ENCODE peak calls at places on chromosome 18, in five cellular contexts. R is progenitor cell of endocrine pancreas, G is Right ventricle myocardium superior, F is posterior vena cava, O is GM23248. K is an unnamed sample.

GRCh38 chr18:6997802-6998201 is 119.8 kb downstream of the LAMA1 start:
- DNase-seq in R (no peak), G (no peak), F (no peak), O (peak), K (no peak)

GRCh38 chr18:61953161-61953560 is 60.4 kb upstream of the RNF152 start:
- DNase-seq in R (no peak), G (no peak), F (no peak), O (no peak), K (no peak)

GRCh38 chr18:34709104-34709503 is 994 bp upstream of the DTNA start:
- DNase-seq in R (no peak), G (no peak), F (no peak), O (peak), K (peak)

GRCh38 chr18:13915391-13915790 is at the start of gene MC2R:
- DNase-seq in R (no peak), G (no peak), F (no peak), O (no peak), K (no peak)

GRCh38 chr18:58135170-58135569 is 91.1 kb downstream of the NEDD4L start:
- DNase-seq in R (no peak), G (no peak), F (no peak), O (peak), K (no peak)

GRCh38 chr18:5464241-5464640 is 79.6 kb downstream of the EPB41L3 start:
- DNase-seq in R (no peak), G (no peak), F (no peak), O (peak), K (no peak)

GRCh38 chr18:8816805-8817204 is 111.4 kb downstream of the MTCL1 start:
- DNase-seq in R (no peak), G (no peak), F (no peak), O (peak), K (no peak)

GRCh38 chr18:10386956-10387355 is 67.5 kb upstream of the APCDD1 start:
- DNase-seq in R (no peak), G (no peak), F (no peak), O (no peak), K (no peak)

GRCh38 chr18:48036191-48036590 is 105.7 kb upstream of the SMAD2 start:
- DNase-seq in R (no peak), G (no peak), F (no peak), O (peak), K (peak)

GRCh38 chr18:49846718-49847470 is 33.6 kb upstream of the ACAA2 start:
- DNase-seq in R (no peak), G (no peak), F (peak), O (no peak), K (no peak)

GRCh38 chr18:9943311-9943710 is 29.5 kb downstream of the VAPA start:
- DNase-seq in R (no peak), G (no peak), F (no peak), O (no peak), K (no peak)

GRCh38 chr18:73199151-73199550 is 331.4 kb upstream of the NETO1 start:
- DNase-seq in R (no peak), G (no peak), F (no peak), O (peak), K (no peak)

GRCh38 chr18:12079504-12080237 is 14.0 kb upstream of the ANKRD62 start:
- DNase-seq in R (no peak), G (no peak), F (no peak), O (peak), K (no peak)

GRCh38 chr18:58400337-58400885 is 228.5 kb downstream of the ALPK2 start:
- DNase-seq in R (no peak), G (no peak), F (no peak), O (peak), K (no peak)

GRCh38 chr18:75530548-75531211 is 103.2 kb upstream of the SMIM21 start:
- DNase-seq in R (no peak), G (peak), F (no peak), O (peak), K (no peak)

GRCh38 chr18:48982269-48982668 is 31.5 kb upstream of the SMAD7 start:
- DNase-seq in R (no peak), G (no peak), F (no peak), O (no peak), K (no peak)

GRCh38 chr18:9101730-9102390 is 639 bp upstream of the NDUFV2 start:
- DNase-seq in R (no peak), G (no peak), F (no peak), O (peak), K (no peak)

GRCh38 chr18:31274915-31275314 is 43.0 kb upstream of the DSG1 start:
- DNase-seq in R (no peak), G (peak), F (no peak), O (no peak), K (no peak)

GRCh38 chr18:68519341-68519740 is 195.6 kb downstream of the TMX3 start:
- DNase-seq in R (no peak), G (no peak), F (no peak), O (no peak), K (no peak)